ENCODE peak calls at places on chromosome 14, in ten cellular contexts. One of them, this sample, is unnamed.
A peak's percentile ranks its signal among the peaks of the same experiment; 100 is the strongest.

GRCh38 chr14:52142504-52142903 is 73.6 kb upstream of the NID2 start:
- DNase-seq in nucleus accumbens: no peak
- DNase-seq in COR-L47: no peak
- DNase-seq in head of caudate nucleus: no peak
- DNase-seq in NCI-H2029 treated with DMSO at 0.1 percent for 48 hours: no peak
- DNase-seq in EL: no peak
- DNase-seq in anterior cingulate cortex: no peak
- DNase-seq in NCI-H1092: no peak
- DNase-seq in bronchial epithelial cell: no peak
- DNase-seq in epithelial cell of esophagus: no peak
- DNase-seq in this sample: no peak

GRCh38 chr14:104426771-104427125 is 152.8 kb upstream of the C14orf180 start:
- DNase-seq in NCI-H1092: no peak
- DNase-seq in anterior cingulate cortex: no peak
- DNase-seq in EL: no peak
- DNase-seq in bronchial epithelial cell: no peak
- DNase-seq in head of caudate nucleus: peak; percentile 8
- DNase-seq in COR-L47: no peak
- DNase-seq in NCI-H2029 treated with DMSO at 0.1 percent for 48 hours: no peak
- DNase-seq in nucleus accumbens: no peak
- DNase-seq in epithelial cell of esophagus: no peak
- DNase-seq in this sample: no peak

GRCh38 chr14:74583689-74584434 is 28.2 kb downstream of the LTBP2 start:
- DNase-seq in COR-L47: no peak
- DNase-seq in nucleus accumbens: no peak
- DNase-seq in bronchial epithelial cell: peak; percentile 95
- DNase-seq in head of caudate nucleus: no peak
- DNase-seq in anterior cingulate cortex: no peak
- DNase-seq in EL: peak; percentile 84
- DNase-seq in NCI-H1092: no peak
- DNase-seq in epithelial cell of esophagus: peak; percentile 97
- DNase-seq in NCI-H2029 treated with DMSO at 0.1 percent for 48 hours: no peak
- DNase-seq in this sample: no peak

GRCh38 chr14:81536125-81536771 is 2.6 kb upstream of the SEL1L start:
- DNase-seq in head of caudate nucleus: no peak
- DNase-seq in NCI-H1092: no peak
- DNase-seq in COR-L47: no peak
- DNase-seq in epithelial cell of esophagus: peak; percentile 80
- DNase-seq in EL: no peak
- DNase-seq in anterior cingulate cortex: no peak
- DNase-seq in NCI-H2029 treated with DMSO at 0.1 percent for 48 hours: no peak
- DNase-seq in bronchial epithelial cell: peak; percentile 78
- DNase-seq in nucleus accumbens: no peak
- DNase-seq in this sample: no peak

GRCh38 chr14:98161366-98161765 is 1110.6 kb downstream of the BCL11B start:
- DNase-seq in COR-L47: no peak
- DNase-seq in anterior cingulate cortex: no peak
- DNase-seq in bronchial epithelial cell: peak; percentile 76
- DNase-seq in nucleus accumbens: no peak
- DNase-seq in NCI-H2029 treated with DMSO at 0.1 percent for 48 hours: no peak
- DNase-seq in head of caudate nucleus: no peak
- DNase-seq in epithelial cell of esophagus: peak; percentile 66
- DNase-seq in EL: no peak
- DNase-seq in NCI-H1092: no peak
- DNase-seq in this sample: no peak

GRCh38 chr14:76324133-76324532 is 51.8 kb upstream of the ESRRB start:
- DNase-seq in NCI-H1092: no peak
- DNase-seq in anterior cingulate cortex: no peak
- DNase-seq in nucleus accumbens: no peak
- DNase-seq in EL: no peak
- DNase-seq in epithelial cell of esophagus: no peak
- DNase-seq in COR-L47: no peak
- DNase-seq in bronchial epithelial cell: no peak
- DNase-seq in NCI-H2029 treated with DMSO at 0.1 percent for 48 hours: no peak
- DNase-seq in head of caudate nucleus: no peak
- DNase-seq in this sample: no peak

GRCh38 chr14:32986791-32987545 is 48.3 kb downstream of the NPAS3 start:
- DNase-seq in head of caudate nucleus: peak; percentile 86
- DNase-seq in COR-L47: no peak
- DNase-seq in bronchial epithelial cell: no peak
- DNase-seq in EL: peak; percentile 6
- DNase-seq in nucleus accumbens: peak; percentile 59
- DNase-seq in NCI-H1092: no peak
- DNase-seq in epithelial cell of esophagus: no peak
- DNase-seq in NCI-H2029 treated with DMSO at 0.1 percent for 48 hours: no peak
- DNase-seq in anterior cingulate cortex: peak; percentile 47
- DNase-seq in this sample: no peak

GRCh38 chr14:58055497-58055896 is 96.5 kb downstream of the ARMH4 start:
- DNase-seq in nucleus accumbens: no peak
- DNase-seq in EL: no peak
- DNase-seq in epithelial cell of esophagus: no peak
- DNase-seq in NCI-H2029 treated with DMSO at 0.1 percent for 48 hours: no peak
- DNase-seq in COR-L47: no peak
- DNase-seq in head of caudate nucleus: no peak
- DNase-seq in NCI-H1092: no peak
- DNase-seq in anterior cingulate cortex: no peak
- DNase-seq in bronchial epithelial cell: no peak
- DNase-seq in this sample: no peak

GRCh38 chr14:104795781-104796681 is 483 bp upstream of the AKT1 start:
- DNase-seq in NCI-H1092: no peak
- DNase-seq in NCI-H2029 treated with DMSO at 0.1 percent for 48 hours: no peak
- DNase-seq in head of caudate nucleus: peak; percentile 59
- DNase-seq in epithelial cell of esophagus: peak; percentile 54
- DNase-seq in bronchial epithelial cell: no peak
- DNase-seq in EL: peak; percentile 60
- DNase-seq in anterior cingulate cortex: no peak
- DNase-seq in nucleus accumbens: no peak
- DNase-seq in COR-L47: peak; percentile 55
- DNase-seq in this sample: no peak

GRCh38 chr14:92646952-92647461 is 101.4 kb downstream of the LGMN start:
- DNase-seq in anterior cingulate cortex: no peak
- DNase-seq in epithelial cell of esophagus: no peak
- DNase-seq in nucleus accumbens: no peak
- DNase-seq in EL: peak; percentile 88
- DNase-seq in head of caudate nucleus: no peak
- DNase-seq in NCI-H2029 treated with DMSO at 0.1 percent for 48 hours: no peak
- DNase-seq in NCI-H1092: no peak
- DNase-seq in COR-L47: no peak
- DNase-seq in bronchial epithelial cell: no peak
- DNase-seq in this sample: no peak

GRCh38 chr14:69928111-69928523 is 48.9 kb downstream of the SMOC1 start:
- DNase-seq in COR-L47: no peak
- DNase-seq in head of caudate nucleus: no peak
- DNase-seq in EL: no peak
- DNase-seq in bronchial epithelial cell: no peak
- DNase-seq in NCI-H2029 treated with DMSO at 0.1 percent for 48 hours: no peak
- DNase-seq in NCI-H1092: no peak
- DNase-seq in epithelial cell of esophagus: peak; percentile 25
- DNase-seq in anterior cingulate cortex: no peak
- DNase-seq in nucleus accumbens: no peak
- DNase-seq in this sample: no peak

GRCh38 chr14:77649326-77649725 is 32.9 kb upstream of the SPTLC2 start:
- DNase-seq in NCI-H2029 treated with DMSO at 0.1 percent for 48 hours: no peak
- DNase-seq in bronchial epithelial cell: no peak
- DNase-seq in nucleus accumbens: no peak
- DNase-seq in EL: no peak
- DNase-seq in anterior cingulate cortex: no peak
- DNase-seq in epithelial cell of esophagus: no peak
- DNase-seq in COR-L47: no peak
- DNase-seq in NCI-H1092: no peak
- DNase-seq in head of caudate nucleus: no peak
- DNase-seq in this sample: no peak

GRCh38 chr14:69715725-69716482 is 51.0 kb upstream of the SRSF5 start:
- DNase-seq in COR-L47: peak; percentile 94
- DNase-seq in head of caudate nucleus: peak; percentile 63
- DNase-seq in epithelial cell of esophagus: peak; percentile 95
- DNase-seq in NCI-H2029 treated with DMSO at 0.1 percent for 48 hours: peak; percentile 82
- DNase-seq in NCI-H1092: peak; percentile 90
- DNase-seq in anterior cingulate cortex: peak; percentile 61
- DNase-seq in nucleus accumbens: peak; percentile 36
- DNase-seq in EL: peak; percentile 73
- DNase-seq in bronchial epithelial cell: peak; percentile 92
- DNase-seq in this sample: peak; percentile 41

GRCh38 chr14:50272498-50272897 is 39.5 kb downstream of the L2HGDH start:
- DNase-seq in nucleus accumbens: no peak
- DNase-seq in head of caudate nucleus: no peak
- DNase-seq in COR-L47: no peak
- DNase-seq in bronchial epithelial cell: peak; percentile 5
- DNase-seq in NCI-H1092: no peak
- DNase-seq in anterior cingulate cortex: no peak
- DNase-seq in epithelial cell of esophagus: no peak
- DNase-seq in NCI-H2029 treated with DMSO at 0.1 percent for 48 hours: no peak
- DNase-seq in EL: peak; percentile 20
- DNase-seq in this sample: no peak

GRCh38 chr14:99604766-99605298 is 825 bp upstream of the CCDC85C start:
- DNase-seq in head of caudate nucleus: peak; percentile 28
- DNase-seq in NCI-H2029 treated with DMSO at 0.1 percent for 48 hours: no peak
- DNase-seq in nucleus accumbens: peak; percentile 53
- DNase-seq in COR-L47: peak; percentile 62
- DNase-seq in NCI-H1092: peak; percentile 65
- DNase-seq in anterior cingulate cortex: no peak
- DNase-seq in EL: peak; percentile 51
- DNase-seq in bronchial epithelial cell: no peak
- DNase-seq in epithelial cell of esophagus: peak; percentile 32
- DNase-seq in this sample: no peak

GRCh38 chr14:77208266-77208978 is 26.8 kb downstream of the TMEM63C start:
- DNase-seq in epithelial cell of esophagus: peak; percentile 74
- DNase-seq in EL: peak; percentile 56
- DNase-seq in NCI-H1092: peak; percentile 32
- DNase-seq in anterior cingulate cortex: peak; percentile 35
- DNase-seq in bronchial epithelial cell: peak; percentile 37
- DNase-seq in nucleus accumbens: peak; percentile 19
- DNase-seq in head of caudate nucleus: peak; percentile 78
- DNase-seq in COR-L47: peak; percentile 45
- DNase-seq in NCI-H2029 treated with DMSO at 0.1 percent for 48 hours: no peak
- DNase-seq in this sample: peak; percentile 69

GRCh38 chr14:104699426-104699748 is 10.0 kb downstream of the INF2 start:
- DNase-seq in nucleus accumbens: no peak
- DNase-seq in EL: no peak
- DNase-seq in bronchial epithelial cell: no peak
- DNase-seq in COR-L47: no peak
- DNase-seq in NCI-H1092: no peak
- DNase-seq in NCI-H2029 treated with DMSO at 0.1 percent for 48 hours: no peak
- DNase-seq in head of caudate nucleus: no peak
- DNase-seq in epithelial cell of esophagus: no peak
- DNase-seq in anterior cingulate cortex: no peak
- DNase-seq in this sample: no peak

GRCh38 chr14:23300687-23301223 is 1.9 kb downstream of the PPP1R3E start:
- DNase-seq in NCI-H1092: no peak
- DNase-seq in bronchial epithelial cell: peak; percentile 36
- DNase-seq in EL: peak; percentile 19
- DNase-seq in anterior cingulate cortex: no peak
- DNase-seq in head of caudate nucleus: no peak
- DNase-seq in COR-L47: no peak
- DNase-seq in NCI-H2029 treated with DMSO at 0.1 percent for 48 hours: no peak
- DNase-seq in nucleus accumbens: no peak
- DNase-seq in epithelial cell of esophagus: peak; percentile 56
- DNase-seq in this sample: no peak

GRCh38 chr14:103257211-103257962 is 76.7 kb upstream of the EIF5 start:
- DNase-seq in anterior cingulate cortex: no peak
- DNase-seq in COR-L47: peak; percentile 48
- DNase-seq in epithelial cell of esophagus: peak; percentile 57
- DNase-seq in NCI-H1092: no peak
- DNase-seq in head of caudate nucleus: no peak
- DNase-seq in bronchial epithelial cell: peak; percentile 41
- DNase-seq in EL: peak; percentile 34
- DNase-seq in nucleus accumbens: no peak
- DNase-seq in NCI-H2029 treated with DMSO at 0.1 percent for 48 hours: no peak
- DNase-seq in this sample: no peak

GRCh38 chr14:89282191-89282590 is 134.8 kb downstream of the FOXN3 start:
- DNase-seq in EL: no peak
- DNase-seq in NCI-H1092: no peak
- DNase-seq in epithelial cell of esophagus: no peak
- DNase-seq in NCI-H2029 treated with DMSO at 0.1 percent for 48 hours: no peak
- DNase-seq in head of caudate nucleus: no peak
- DNase-seq in nucleus accumbens: no peak
- DNase-seq in bronchial epithelial cell: no peak
- DNase-seq in anterior cingulate cortex: no peak
- DNase-seq in COR-L47: no peak
- DNase-seq in this sample: no peak

GRCh38 chr14:54597795-54598443 is 31.0 kb downstream of the SAMD4A start:
- DNase-seq in nucleus accumbens: no peak
- DNase-seq in EL: no peak
- DNase-seq in epithelial cell of esophagus: peak; percentile 77
- DNase-seq in NCI-H2029 treated with DMSO at 0.1 percent for 48 hours: no peak
- DNase-seq in bronchial epithelial cell: peak; percentile 88
- DNase-seq in anterior cingulate cortex: no peak
- DNase-seq in NCI-H1092: no peak
- DNase-seq in COR-L47: no peak
- DNase-seq in head of caudate nucleus: no peak
- DNase-seq in this sample: no peak

GRCh38 chr14:51490205-51490604 is 161.5 kb upstream of the FRMD6 start:
- DNase-seq in anterior cingulate cortex: no peak
- DNase-seq in head of caudate nucleus: no peak
- DNase-seq in NCI-H2029 treated with DMSO at 0.1 percent for 48 hours: no peak
- DNase-seq in nucleus accumbens: no peak
- DNase-seq in epithelial cell of esophagus: peak; percentile 35
- DNase-seq in NCI-H1092: no peak
- DNase-seq in COR-L47: no peak
- DNase-seq in bronchial epithelial cell: peak; percentile 61
- DNase-seq in EL: peak; percentile 42
- DNase-seq in this sample: no peak

This sample was measured in DMS153.